ENCODE peak calls at places on chromosome 18, in nine cellular contexts. T is stromal cell of bone marrow; C is stimulated activated CD4-positive, alpha-beta T cell treated with anti-CD3 and anti-CD28 coated beads, Interleukin-2, amount 100 ng/mL, for 48 hours; O is iris pigment epithelial cell; S is germinal center; H is adrenal gland; E is HFFc6; Y is EL; I is thoracic aorta. Z is an unnamed sample.

GRCh38 chr18:28576941-28577340 is 400.0 kb upstream of the CDH2 start:
- DNase-seq in O (no peak), E (no peak), H (no peak), C (no peak), Y (no peak), S (no peak), I (no peak), T (no peak), Z (no peak)

GRCh38 chr18:75209129-75209951 is at the start of gene PTGR3:
- DNase-seq in O (peak), H (peak), I (peak), Y (peak), S (peak), C (peak), E (peak), T (peak), Z (peak)

GRCh38 chr18:32249147-32249546 is 59.3 kb downstream of the MEP1B start:
- DNase-seq in T (no peak), S (no peak), O (no peak), E (no peak), C (no peak), Y (no peak), H (no peak), I (no peak), Z (no peak)

GRCh38 chr18:22021701-22022100 is 147.7 kb upstream of the GATA6 start:
- DNase-seq in Y (no peak), O (no peak), I (no peak), S (no peak), T (no peak), E (no peak), C (no peak), H (no peak), Z (no peak)

GRCh38 chr18:50187659-50188058 is 7.3 kb downstream of the MYO5B start:
- DNase-seq in T (no peak), O (no peak), Y (no peak), S (no peak), E (no peak), C (no peak), I (no peak), H (no peak), Z (no peak)

GRCh38 chr18:34767601-34768027 is 57.5 kb downstream of the DTNA start:
- DNase-seq in Y (peak), O (peak), C (no peak), T (peak), E (peak), H (no peak), S (no peak), I (no peak), Z (peak)

GRCh38 chr18:12766986-12767433 is 64.2 kb downstream of the PSMG2 start:
- DNase-seq in O (no peak), S (no peak), Y (no peak), C (no peak), H (peak), T (no peak), I (no peak), E (no peak), Z (no peak)

GRCh38 chr18:23369231-23369630 is 83.9 kb upstream of the RIOK3 start:
- DNase-seq in I (no peak), T (no peak), E (no peak), Y (no peak), S (no peak), O (no peak), C (no peak), H (no peak), Z (no peak)

GRCh38 chr18:5463390-5463789 is 80.4 kb downstream of the EPB41L3 start:
- DNase-seq in H (peak), E (peak), O (peak), Y (no peak), S (no peak), I (peak), T (peak), C (no peak), Z (no peak)

GRCh38 chr18:76953186-76953982 is 131.0 kb downstream of the ZNF236 start:
- DNase-seq in O (peak), S (no peak), E (no peak), C (no peak), H (peak), Y (no peak), I (no peak), T (no peak), Z (no peak)

GRCh38 chr18:22674300-22674699 is 256.6 kb upstream of the CTAGE1 start:
- DNase-seq in O (peak), I (no peak), T (peak), E (peak), C (no peak), H (peak), Y (peak), S (no peak), Z (no peak)

GRCh38 chr18:45828917-45829811 is 3.7 kb downstream of the SIGLEC15 start:
- DNase-seq in Y (no peak), E (no peak), O (no peak), H (peak), T (no peak), C (no peak), S (no peak), I (no peak), Z (no peak)

GRCh38 chr18:8611916-8612576 is 2.8 kb downstream of the RAB12 start:
- DNase-seq in S (no peak), Y (no peak), I (no peak), C (no peak), O (no peak), T (no peak), E (no peak), H (no peak), Z (no peak)

GRCh38 chr18:61551586-61551985 is 218.4 kb downstream of the CDH20 start:
- DNase-seq in O (peak), I (no peak), E (peak), C (peak), T (peak), H (peak), S (peak), Y (peak), Z (peak)

GRCh38 chr18:55090566-55091187 is 131.4 kb upstream of the CCDC68 start:
- DNase-seq in O (peak), Y (peak), T (no peak), E (no peak), S (no peak), H (no peak), C (no peak), I (no peak), Z (no peak)

GRCh38 chr18:56089607-56090258 is 501.7 kb upstream of the TCF4 start:
- DNase-seq in O (no peak), Y (no peak), C (no peak), S (peak), H (no peak), I (no peak), E (no peak), T (no peak), Z (no peak)

GRCh38 chr18:3603460-3604259 is 153.7 kb downstream of the TGIF1 start:
- DNase-seq in S (no peak), Y (peak), T (peak), E (peak), H (peak), I (no peak), C (no peak), O (peak), Z (peak)

GRCh38 chr18:46163941-46164499 is 59.8 kb downstream of the HAUS1 start:
- DNase-seq in S (no peak), C (no peak), T (no peak), E (no peak), I (no peak), Y (no peak), O (no peak), H (no peak), Z (no peak)

GRCh38 chr18:44541781-44542180 is 138.9 kb upstream of the SETBP1 start:
- DNase-seq in E (no peak), S (no peak), Y (no peak), O (no peak), T (no peak), H (no peak), C (no peak), I (no peak), Z (no peak)

GRCh38 chr18:74511823-74512222 is 15.7 kb downstream of the CNDP2 start:
- DNase-seq in H (no peak), E (no peak), T (no peak), C (no peak), O (no peak), S (no peak), I (no peak), Y (no peak), Z (no peak)

GRCh38 chr18:8045890-8046289 is 478.8 kb downstream of the PTPRM start:
- DNase-seq in T (no peak), H (no peak), I (no peak), S (no peak), C (peak), E (no peak), O (no peak), Y (no peak), Z (no peak)

GRCh38 chr18:9986156-9986930 is 72.5 kb downstream of the VAPA start:
- DNase-seq in S (no peak), H (no peak), T (no peak), Y (no peak), I (no peak), O (no peak), C (no peak), E (no peak), Z (no peak)

GRCh38 chr18:55927831-55928230 is 339.8 kb upstream of the TCF4 start:
- DNase-seq in S (no peak), C (no peak), E (peak), O (peak), H (no peak), I (no peak), Y (peak), T (peak), Z (no peak)

GRCh38 chr18:76977108-76977621 is 154.8 kb downstream of the ZNF236 start:
- DNase-seq in S (no peak), T (no peak), E (no peak), O (no peak), C (no peak), I (no peak), H (no peak), Y (no peak), Z (no peak)

GRCh38 chr18:2411381-2411977 is 159.8 kb downstream of the METTL4 start:
- DNase-seq in E (no peak), O (peak), C (no peak), T (peak), S (no peak), I (no peak), Y (peak), H (no peak), Z (no peak)

GRCh38 chr18:48194787-48195186 is 214.4 kb downstream of the ZBTB7C start:
- DNase-seq in C (no peak), E (no peak), O (no peak), T (no peak), I (no peak), S (no peak), H (no peak), Y (no peak), Z (no peak)

GRCh38 chr18:23133860-23134779 is 1.2 kb upstream of the CABLES1 start:
- DNase-seq in Y (no peak), S (peak), O (peak), E (no peak), I (no peak), T (no peak), H (no peak), C (no peak), Z (no peak)

GRCh38 chr18:74407888-74408287 is 49.2 kb downstream of the DIPK1C start:
- DNase-seq in C (no peak), I (no peak), O (no peak), S (no peak), T (no peak), Y (no peak), E (no peak), H (no peak), Z (no peak)

GRCh38 chr18:23235336-23235735 is 100.1 kb downstream of the CABLES1 start:
- DNase-seq in S (no peak), O (no peak), T (no peak), Y (no peak), H (no peak), I (no peak), E (no peak), C (no peak), Z (no peak)

GRCh38 chr18:616380-616995 is 19.7 kb downstream of the CLUL1 start:
- DNase-seq in I (no peak), Y (peak), C (no peak), E (peak), O (peak), H (no peak), S (peak), T (peak), Z (no peak)

GRCh38 chr18:29644276-29644675 is 1398.3 kb downstream of the DSC3 start:
- DNase-seq in C (no peak), I (no peak), E (peak), O (peak), H (no peak), Y (peak), S (no peak), T (peak), Z (no peak)

GRCh38 chr18:75489493-75490190 is 62.1 kb upstream of the SMIM21 start:
- DNase-seq in O (peak), C (no peak), T (peak), E (peak), H (no peak), I (no peak), Y (peak), S (no peak), Z (no peak)

GRCh38 chr18:63155169-63155852 is 164.3 kb downstream of the BCL2 start:
- DNase-seq in C (peak), T (no peak), E (no peak), S (peak), Y (no peak), H (peak), I (no peak), O (no peak), Z (peak)

GRCh38 chr18:48222118-48222517 is 187.1 kb downstream of the ZBTB7C start:
- DNase-seq in C (no peak), S (no peak), Y (no peak), H (peak), T (peak), E (no peak), I (no peak), O (peak), Z (no peak)

GRCh38 chr18:75268206-75268605 is 57.6 kb downstream of the TSHZ1 start:
- DNase-seq in I (no peak), S (no peak), E (no peak), C (no peak), H (no peak), T (no peak), O (no peak), Y (no peak), Z (no peak)

GRCh38 chr18:74457743-74458465 is 796 bp upstream of the DIPK1C start:
- DNase-seq in C (no peak), H (no peak), T (no peak), E (no peak), S (no peak), O (no peak), Y (no peak), I (no peak), Z (no peak)

GRCh38 chr18:35694803-35695202 is 113.3 kb downstream of the GALNT1 start:
- DNase-seq in S (no peak), E (no peak), Y (no peak), H (no peak), T (no peak), C (no peak), O (no peak), I (no peak), Z (no peak)